ENCODE peak calls at places on chromosomes 13 and 19, in four cellular contexts. M is cardiac muscle cell, H is endodermal cell, C is AG09319. T is an unnamed sample.

GRCh38 chr19:14536926-14537692 is 7.7 kb downstream of the TECR start:
- DNase-seq in M (peak), H (peak), C (no peak), T (no peak)

GRCh38 chr19:33292595-33293254 is 9.6 kb downstream of the CEBPA start:
- DNase-seq in M (peak), H (no peak), C (no peak), T (no peak)

GRCh38 chr13:59750860-59751259 is 412.9 kb downstream of the DIAPH3 start:
- DNase-seq in M (peak), H (peak), C (peak), T (no peak)

GRCh38 chr13:101700598-101700997 is 248.1 kb downstream of the ITGBL1 start:
- DNase-seq in M (peak), H (no peak), C (no peak), T (no peak)

GRCh38 chr19:28934626-28935025 is 278.3 kb downstream of the UQCRFS1 start:
- DNase-seq in M (peak), H (peak), C (no peak), T (no peak)

GRCh38 chr19:47390533-47391488 is 28.5 kb downstream of the MEIS3 start:
- DNase-seq in M (no peak), H (peak), C (no peak), T (no peak)

GRCh38 chr19:3725121-3725520 is 16.9 kb downstream of the TJP3 start:
- DNase-seq in M (no peak), H (no peak), C (no peak), T (no peak)

GRCh38 chr19:46634045-46634655 is 1.9 kb downstream of the GNG8 start:
- DNase-seq in M (peak), H (peak), C (peak), T (peak)

GRCh38 chr13:106232680-106233079 is 302.8 kb downstream of the EFNB2 start:
- DNase-seq in M (no peak), H (no peak), C (no peak), T (no peak)

GRCh38 chr19:16367269-16367683 is 42.6 kb downstream of the KLF2 start:
- DNase-seq in M (no peak), H (no peak), C (no peak), T (no peak)

GRCh38 chr13:27921421-27921960 is 1.7 kb downstream of the PDX1 start:
- DNase-seq in M (no peak), H (peak), C (no peak), T (no peak)

GRCh38 chr13:82758056-82758455 is 1124.2 kb downstream of the SLITRK1 start:
- DNase-seq in M (peak), H (peak), C (no peak), T (no peak)

GRCh38 chr19:33487901-33488817 is 33.4 kb downstream of the PEPD start:
- DNase-seq in M (no peak), H (no peak), C (no peak), T (no peak)

GRCh38 chr13:50124536-50125305 is 109.5 kb downstream of the KCNRG start:
- DNase-seq in M (peak), H (peak), C (no peak), T (peak)

GRCh38 chr19:38838208-38838985 is 6.8 kb upstream of the ECH1 start:
- DNase-seq in M (no peak), H (no peak), C (no peak), T (no peak)

GRCh38 chr19:7177926-7178325 is 108.4 kb downstream of the ZNF557 start:
- DNase-seq in M (peak), H (no peak), C (no peak), T (no peak)

GRCh38 chr19:45632468-45633196 is 6.6 kb downstream of the EML2 start:
- DNase-seq in M (peak), H (peak), C (peak), T (peak)

GRCh38 chr13:97226788-97227627 is 4.9 kb downstream of the MBNL2 start:
- DNase-seq in M (peak), H (peak), C (no peak), T (no peak)

GRCh38 chr19:24140099-24140498 is 53.1 kb downstream of the ZNF254 start:
- DNase-seq in M (peak), H (no peak), C (peak), T (no peak)

GRCh38 chr19:44635581-44636438 is 7.9 kb upstream of the PVR start:
- DNase-seq in M (no peak), H (no peak), C (no peak), T (no peak)

GRCh38 chr13:28636677-28637317 is 22.1 kb upstream of the POMP start:
- DNase-seq in M (peak), H (peak), C (peak), T (no peak)

GRCh38 chr13:92716749-92717148 is 509.9 kb upstream of the GPC6 start:
- DNase-seq in M (peak), H (no peak), C (no peak), T (no peak)

GRCh38 chr19:3981373-3981735 is 3.9 kb downstream of the EEF2 start:
- DNase-seq in M (no peak), H (no peak), C (no peak), T (no peak)

GRCh38 chr13:100674363-100674847 is at the start of gene TMTC4:
- DNase-seq in M (no peak), H (no peak), C (no peak), T (no peak)

GRCh38 chr19:14410054-14410774 is 8.9 kb downstream of the DDX39A start:
- DNase-seq in M (no peak), H (no peak), C (no peak), T (no peak)

GRCh38 chr13:106490177-106490576 is 45.3 kb downstream of the EFNB2 start:
- DNase-seq in M (no peak), H (no peak), C (no peak), T (no peak)